ENCODE peak calls at places on chromosomes 13 and 19, in six cellular contexts. One of them, this sample, is unnamed.

GRCh38 chr13:93708323-93709075 is 481.9 kb downstream of the GPC6 start:
- DNase-seq in DND-41: no peak
- DNase-seq in fibroblast of lung: no peak
- DNase-seq in esophagus muscularis mucosa: no peak
- DNase-seq in upper lobe of left lung: no peak
- DNase-seq in cardiac muscle cell: no peak
- DNase-seq in this sample: no peak

GRCh38 chr13:108560092-108560491 is 69.3 kb upstream of the MYO16 start:
- DNase-seq in esophagus muscularis mucosa: no peak
- DNase-seq in fibroblast of lung: no peak
- DNase-seq in DND-41: no peak
- DNase-seq in upper lobe of left lung: no peak
- DNase-seq in cardiac muscle cell: no peak
- DNase-seq in this sample: no peak

GRCh38 chr13:95304446-95304845 is 3.2 kb upstream of the ABCC4 start:
- DNase-seq in DND-41: no peak
- DNase-seq in esophagus muscularis mucosa: no peak
- DNase-seq in cardiac muscle cell: no peak
- DNase-seq in fibroblast of lung: no peak
- DNase-seq in upper lobe of left lung: no peak
- DNase-seq in this sample: no peak

GRCh38 chr19:23481043-23481442 is 85.8 kb upstream of the ZNF91 start:
- DNase-seq in upper lobe of left lung: no peak
- DNase-seq in esophagus muscularis mucosa: no peak
- DNase-seq in cardiac muscle cell: no peak
- DNase-seq in fibroblast of lung: no peak
- DNase-seq in DND-41: no peak
- DNase-seq in this sample: no peak

GRCh38 chr19:17070912-17071311 is 4.3 kb downstream of the HAUS8 start:
- DNase-seq in esophagus muscularis mucosa: no peak
- DNase-seq in fibroblast of lung: no peak
- DNase-seq in upper lobe of left lung: no peak
- DNase-seq in cardiac muscle cell: no peak
- DNase-seq in DND-41: no peak
- DNase-seq in this sample: no peak

GRCh38 chr13:21230516-21230915 is 54.1 kb downstream of the MRPL57 start:
- DNase-seq in fibroblast of lung: no peak
- DNase-seq in DND-41: no peak
- DNase-seq in esophagus muscularis mucosa: peak; percentile 84
- DNase-seq in cardiac muscle cell: no peak
- DNase-seq in upper lobe of left lung: no peak
- DNase-seq in this sample: no peak

GRCh38 chr13:27194209-27194608 is 22.6 kb upstream of the USP12 start:
- DNase-seq in upper lobe of left lung: no peak
- DNase-seq in fibroblast of lung: peak; percentile 11
- DNase-seq in esophagus muscularis mucosa: no peak
- DNase-seq in DND-41: no peak
- DNase-seq in cardiac muscle cell: no peak
- DNase-seq in this sample: no peak

GRCh38 chr19:31296741-31297390 is 52.4 kb downstream of the TSHZ3 start:
- DNase-seq in esophagus muscularis mucosa: no peak
- DNase-seq in upper lobe of left lung: no peak
- DNase-seq in fibroblast of lung: no peak
- DNase-seq in cardiac muscle cell: no peak
- DNase-seq in DND-41: no peak
- DNase-seq in this sample: no peak

GRCh38 chr13:113777311-113778260 is 18.6 kb downstream of the TMEM255B start:
- DNase-seq in fibroblast of lung: peak; percentile 29
- DNase-seq in upper lobe of left lung: no peak
- DNase-seq in DND-41: peak; percentile 67
- DNase-seq in esophagus muscularis mucosa: no peak
- DNase-seq in cardiac muscle cell: peak; percentile 81
- DNase-seq in this sample: no peak

GRCh38 chr19:1131718-1132552 is 28.1 kb downstream of the GPX4 start:
- DNase-seq in cardiac muscle cell: peak; percentile 73
- DNase-seq in upper lobe of left lung: peak; percentile 96
- DNase-seq in DND-41: peak; percentile 78
- DNase-seq in fibroblast of lung: peak; percentile 84
- DNase-seq in esophagus muscularis mucosa: peak; percentile 98
- DNase-seq in this sample: peak; percentile 92

GRCh38 chr13:75357576-75358295 is 124.2 kb downstream of the TBC1D4 start:
- DNase-seq in cardiac muscle cell: peak; percentile 37
- DNase-seq in fibroblast of lung: peak; percentile 68
- DNase-seq in upper lobe of left lung: no peak
- DNase-seq in DND-41: peak; percentile 43
- DNase-seq in esophagus muscularis mucosa: no peak
- DNase-seq in this sample: peak; percentile 54

GRCh38 chr13:77356155-77356554 is 29.3 kb upstream of the MYCBP2 start:
- DNase-seq in esophagus muscularis mucosa: no peak
- DNase-seq in upper lobe of left lung: no peak
- DNase-seq in cardiac muscle cell: no peak
- DNase-seq in DND-41: no peak
- DNase-seq in fibroblast of lung: no peak
- DNase-seq in this sample: no peak

GRCh38 chr13:28313579-28313978 is 175.2 kb downstream of the PAN3 start:
- DNase-seq in upper lobe of left lung: no peak
- DNase-seq in cardiac muscle cell: no peak
- DNase-seq in DND-41: peak; percentile 38
- DNase-seq in fibroblast of lung: peak; percentile 55
- DNase-seq in esophagus muscularis mucosa: no peak
- DNase-seq in this sample: no peak

GRCh38 chr19:30696514-30696913 is 324.3 kb downstream of the ZNF536 start:
- DNase-seq in esophagus muscularis mucosa: no peak
- DNase-seq in cardiac muscle cell: peak; percentile 68
- DNase-seq in fibroblast of lung: peak; percentile 39
- DNase-seq in DND-41: peak; percentile 8
- DNase-seq in upper lobe of left lung: no peak
- DNase-seq in this sample: no peak

GRCh38 chr19:29525901-29526729 is at the start of gene VSTM2B:
- DNase-seq in esophagus muscularis mucosa: no peak
- DNase-seq in upper lobe of left lung: no peak
- DNase-seq in DND-41: no peak
- DNase-seq in cardiac muscle cell: no peak
- DNase-seq in fibroblast of lung: no peak
- DNase-seq in this sample: no peak

GRCh38 chr13:35964764-35965163 is 166.4 kb downstream of the DCLK1 start:
- DNase-seq in cardiac muscle cell: no peak
- DNase-seq in fibroblast of lung: peak; percentile 95
- DNase-seq in esophagus muscularis mucosa: no peak
- DNase-seq in upper lobe of left lung: no peak
- DNase-seq in DND-41: no peak
- DNase-seq in this sample: no peak

DNA sequence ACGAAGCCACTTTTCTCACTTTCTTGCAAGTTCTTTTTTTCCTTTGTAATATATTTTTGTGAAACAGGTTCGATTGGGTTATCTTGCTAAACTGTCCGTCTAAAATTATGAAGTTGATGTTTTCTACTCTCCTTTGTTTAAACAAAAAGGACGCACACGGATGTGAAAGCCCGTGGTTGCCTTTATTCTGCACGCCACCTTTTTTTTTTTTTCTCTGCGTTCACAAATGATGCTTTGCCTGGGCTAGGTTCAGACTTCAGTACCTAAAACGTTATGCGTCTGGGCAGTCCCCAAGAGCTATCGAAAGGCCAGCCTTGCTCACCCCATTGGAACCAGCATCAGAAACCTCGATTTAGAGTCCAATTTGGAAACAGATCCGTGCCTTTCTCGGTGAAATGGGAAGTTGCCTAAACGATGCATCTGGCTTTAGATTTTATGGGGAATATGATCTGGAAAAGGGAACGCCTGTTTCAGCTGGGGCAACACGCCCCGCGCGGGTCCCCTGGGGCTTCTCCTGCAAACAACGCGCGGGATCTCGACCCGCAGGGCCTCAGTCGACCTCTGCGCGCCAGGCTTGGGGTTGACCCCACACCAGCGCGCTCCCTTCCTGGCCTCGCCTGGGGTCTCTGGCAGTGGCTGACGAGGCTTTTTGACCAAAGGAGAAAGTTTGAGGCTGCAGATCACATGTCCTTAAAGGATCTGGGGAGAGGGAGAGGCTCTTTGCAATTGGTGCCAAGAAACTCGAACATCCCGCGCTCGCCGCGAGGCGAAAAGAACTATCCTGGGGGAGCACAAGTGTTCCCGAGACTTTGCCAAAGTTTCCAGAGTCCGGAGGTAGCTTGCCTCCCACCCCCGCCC is 114.0 kb downstream of the KCNRG start:
- DNase-seq in fibroblast of lung: no peak
- DNase-seq in cardiac muscle cell: peak; percentile 7
- DNase-seq in DND-41: no peak
- DNase-seq in esophagus muscularis mucosa: no peak
- DNase-seq in upper lobe of left lung: no peak
- DNase-seq in this sample: peak; percentile 56
- H3K4me3 ChIP-seq in fibroblast of lung: peak overlapping the region; percentile 1
- H3K4me3 ChIP-seq in cardiac muscle cell: no peak overlapping the region
- H3K4me3 ChIP-seq in DND-41: no peak overlapping the region
- H3K4me3 ChIP-seq in esophagus muscularis mucosa: peak overlapping the region; percentile 58
- H3K4me3 ChIP-seq in upper lobe of left lung: peak overlapping the region; percentile 55
- H3K4me3 ChIP-seq in this sample: peak overlapping the region; percentile 57

GRCh38 chr13:73138276-73138950 is 79.6 kb downstream of the KLF5 start:
- DNase-seq in fibroblast of lung: peak; percentile 62
- DNase-seq in cardiac muscle cell: no peak
- DNase-seq in upper lobe of left lung: peak; percentile 66
- DNase-seq in DND-41: no peak
- DNase-seq in esophagus muscularis mucosa: peak; percentile 39
- DNase-seq in this sample: no peak

GRCh38 chr13:73142091-73142490 is 83.3 kb downstream of the KLF5 start:
- DNase-seq in upper lobe of left lung: peak; percentile 23
- DNase-seq in cardiac muscle cell: peak; percentile 10
- DNase-seq in DND-41: no peak
- DNase-seq in esophagus muscularis mucosa: no peak
- DNase-seq in fibroblast of lung: peak; percentile 4
- DNase-seq in this sample: no peak

GRCh38 chr13:73138967-73139491 is 80.2 kb downstream of the KLF5 start:
- DNase-seq in DND-41: no peak
- DNase-seq in fibroblast of lung: no peak
- DNase-seq in esophagus muscularis mucosa: no peak
- DNase-seq in cardiac muscle cell: no peak
- DNase-seq in upper lobe of left lung: no peak
- DNase-seq in this sample: no peak

GRCh38 chr13:73140804-73141203 is 82.0 kb downstream of the KLF5 start:
- DNase-seq in cardiac muscle cell: no peak
- DNase-seq in upper lobe of left lung: peak; percentile 70
- DNase-seq in DND-41: no peak
- DNase-seq in fibroblast of lung: no peak
- DNase-seq in esophagus muscularis mucosa: no peak
- DNase-seq in this sample: no peak

DNA sequence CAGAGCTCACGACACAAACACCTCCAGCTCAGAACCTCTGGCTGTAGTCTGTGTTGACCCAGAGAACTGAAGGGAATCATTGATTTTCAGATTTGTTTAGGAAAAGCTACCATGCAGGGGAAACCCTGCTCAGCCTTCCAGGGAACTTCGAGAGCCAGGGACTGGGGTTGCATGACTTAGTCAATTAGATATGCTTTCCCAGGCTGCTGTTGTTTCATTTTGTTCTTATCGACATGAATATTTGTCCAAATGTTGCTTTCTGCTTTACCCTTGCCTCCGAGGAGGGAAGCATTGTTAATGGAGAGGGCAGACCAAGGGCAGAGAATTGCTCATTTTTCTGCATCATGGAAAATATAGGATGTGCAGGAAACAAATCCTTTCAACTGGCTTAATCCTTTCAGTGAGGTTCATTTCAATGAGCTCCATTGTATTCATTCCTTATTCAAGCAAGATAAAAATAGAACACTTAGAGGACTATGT is 82.5 kb downstream of the KLF5 start:
- DNase-seq in esophagus muscularis mucosa: no peak
- DNase-seq in fibroblast of lung: peak; percentile 5
- DNase-seq in DND-41: no peak
- DNase-seq in upper lobe of left lung: no peak
- DNase-seq in cardiac muscle cell: peak; percentile 16
- DNase-seq in this sample: no peak
- H3K4me1 ChIP-seq in esophagus muscularis mucosa: no peaks in the 10 kb centered on the region
- H3K4me1 ChIP-seq in fibroblast of lung: no peaks in the 10 kb centered on the region
- H3K4me1 ChIP-seq in DND-41: no peaks in the 10 kb centered on the region
- H3K4me1 ChIP-seq in upper lobe of left lung: no peaks in the 10 kb centered on the region
- H3K4me1 ChIP-seq in cardiac muscle cell: peaks cover 15% of the 10 kb centered on the region
- H3K4me1 ChIP-seq in this sample: no peaks in the 10 kb centered on the region

GRCh38 chr13:51644649-51645048 is 60.4 kb downstream of the WDFY2 start:
- DNase-seq in cardiac muscle cell: no peak
- DNase-seq in esophagus muscularis mucosa: no peak
- DNase-seq in upper lobe of left lung: no peak
- DNase-seq in DND-41: no peak
- DNase-seq in fibroblast of lung: peak; percentile 40
- DNase-seq in this sample: no peak

GRCh38 chr13:51646041-51646670 is 61.9 kb downstream of the WDFY2 start:
- DNase-seq in upper lobe of left lung: no peak
- DNase-seq in DND-41: no peak
- DNase-seq in esophagus muscularis mucosa: no peak
- DNase-seq in fibroblast of lung: no peak
- DNase-seq in cardiac muscle cell: no peak
- DNase-seq in this sample: peak; percentile 44

GRCh38 chr13:51645154-51645650 is 60.9 kb downstream of the WDFY2 start:
- DNase-seq in esophagus muscularis mucosa: no peak
- DNase-seq in cardiac muscle cell: no peak
- DNase-seq in upper lobe of left lung: no peak
- DNase-seq in fibroblast of lung: peak; percentile 90
- DNase-seq in DND-41: peak; percentile 12
- DNase-seq in this sample: peak; percentile 81

GRCh38 chr13:51643882-51644281 is 59.6 kb downstream of the WDFY2 start:
- DNase-seq in DND-41: no peak
- DNase-seq in esophagus muscularis mucosa: no peak
- DNase-seq in upper lobe of left lung: no peak
- DNase-seq in fibroblast of lung: peak; percentile 90
- DNase-seq in cardiac muscle cell: no peak
- DNase-seq in this sample: no peak

GRCh38 chr13:51643114-51643881 is 59.0 kb downstream of the WDFY2 start:
- DNase-seq in DND-41: no peak
- DNase-seq in upper lobe of left lung: no peak
- DNase-seq in fibroblast of lung: peak; percentile 81
- DNase-seq in esophagus muscularis mucosa: no peak
- DNase-seq in cardiac muscle cell: no peak
- DNase-seq in this sample: no peak
- H3K4me3 ChIP-seq in DND-41: no peak overlapping the region
- H3K4me3 ChIP-seq in upper lobe of left lung: no peak overlapping the region
- H3K4me3 ChIP-seq in fibroblast of lung: peak overlapping the region; percentile 19
- H3K4me3 ChIP-seq in esophagus muscularis mucosa: no peak overlapping the region
- H3K4me3 ChIP-seq in cardiac muscle cell: no peak overlapping the region
- H3K4me3 ChIP-seq in this sample: peak overlapping the region; percentile 11

GRCh38 chr19:48487544-48487943 is 18.4 kb downstream of the CYTH2 start:
- DNase-seq in cardiac muscle cell: no peak
- DNase-seq in DND-41: no peak
- DNase-seq in fibroblast of lung: no peak
- DNase-seq in esophagus muscularis mucosa: no peak
- DNase-seq in upper lobe of left lung: no peak
- DNase-seq in this sample: no peak

GRCh38 chr19:48484247-48484893 is 15.2 kb downstream of the CYTH2 start:
- DNase-seq in upper lobe of left lung: no peak
- DNase-seq in DND-41: no peak
- DNase-seq in cardiac muscle cell: no peak
- DNase-seq in esophagus muscularis mucosa: no peak
- DNase-seq in fibroblast of lung: no peak
- DNase-seq in this sample: no peak

GRCh38 chr19:48481846-48482639 is 12.9 kb downstream of the CYTH2 start:
- DNase-seq in fibroblast of lung: no peak
- DNase-seq in DND-41: no peak
- DNase-seq in cardiac muscle cell: no peak
- DNase-seq in upper lobe of left lung: no peak
- DNase-seq in esophagus muscularis mucosa: no peak
- DNase-seq in this sample: no peak

GRCh38 chr19:48487944-48488343 is 18.8 kb downstream of the CYTH2 start:
- DNase-seq in cardiac muscle cell: no peak
- DNase-seq in fibroblast of lung: peak; percentile 65
- DNase-seq in esophagus muscularis mucosa: no peak
- DNase-seq in upper lobe of left lung: peak; percentile 84
- DNase-seq in DND-41: no peak
- DNase-seq in this sample: no peak

GRCh38 chr19:48484931-48485612 is 15.9 kb downstream of the CYTH2 start:
- DNase-seq in DND-41: no peak
- DNase-seq in cardiac muscle cell: no peak
- DNase-seq in esophagus muscularis mucosa: no peak
- DNase-seq in fibroblast of lung: no peak
- DNase-seq in upper lobe of left lung: no peak
- DNase-seq in this sample: no peak
- H3K4me1 ChIP-seq in DND-41: peaks cover 3% of the 10 kb centered on the region
- H3K4me1 ChIP-seq in cardiac muscle cell: no peaks in the 10 kb centered on the region
- H3K4me1 ChIP-seq in esophagus muscularis mucosa: peaks cover 34% of the 10 kb centered on the region
- H3K4me1 ChIP-seq in fibroblast of lung: peaks cover 32% of the 10 kb centered on the region
- H3K4me1 ChIP-seq in upper lobe of left lung: peaks cover 20% of the 10 kb centered on the region
- H3K4me1 ChIP-seq in this sample: peaks cover 16% of the 10 kb centered on the region